ENCODE peak calls at places on chromosomes 7 and 10, in eight cellular contexts. U is naive B cell; S is stimulated activated CD8-positive, alpha-beta memory T cell treated with anti-CD3 and anti-CD28 coated beads, Interleukin-15, amount 100 ng/mL, for 48 hours; E is AG09309; M is T-helper 9 cell; Y is H9; F is GM13976; N is neural progenitor cell. Z is an unnamed sample.

GRCh38 chr10:106338486-106338885 is 826.0 kb downstream of the SORCS1 start:
- DNase-seq in U (no peak), S (no peak), E (no peak), M (no peak), Y (no peak), F (no peak), N (peak; percentile 12), Z (no peak)

GRCh38 chr10:128000660-128001059 is 93.8 kb downstream of the PTPRE start:
- DNase-seq in U (no peak), S (no peak), E (no peak), M (no peak), Y (no peak), F (no peak), N (no peak), Z (no peak)

GRCh38 chr10:121355161-121355560 is 243.1 kb downstream of the FGFR2 start:
- DNase-seq in U (no peak), S (no peak), E (no peak), M (no peak), Y (no peak), F (no peak), N (no peak), Z (no peak)

GRCh38 chr7:81264116-81264515 is 345.3 kb upstream of the SEMA3C start:
- DNase-seq in U (no peak), S (no peak), E (no peak), M (no peak), Y (no peak), F (no peak), N (no peak), Z (no peak)

GRCh38 chr7:121620953-121621606 is 225.0 kb upstream of the FAM3C start:
- DNase-seq in U (no peak), S (no peak), E (no peak), M (no peak), Y (peak; percentile 63), F (no peak), N (peak; percentile 70), Z (no peak)

GRCh38 chr10:131280101-131280500 is 31.4 kb downstream of the TCERG1L start:
- DNase-seq in U (no peak), S (no peak), E (no peak), M (no peak), Y (no peak), F (no peak), N (no peak), Z (no peak)

GRCh38 chr10:97763411-97763810 is 8.4 kb downstream of the SFRP5 start:
- DNase-seq in U (no peak), S (no peak), E (no peak), M (no peak), Y (no peak), F (no peak), N (no peak), Z (peak; percentile 25)

GRCh38 chr10:50510517-50511473 is 113.0 kb downstream of the SGMS1 start:
- DNase-seq in U (no peak), S (no peak), E (no peak), M (no peak), Y (no peak), F (no peak), N (no peak), Z (no peak)

GRCh38 chr7:81669476-81670105 is 100.3 kb downstream of the HGF start:
- DNase-seq in U (no peak), S (no peak), E (no peak), M (no peak), Y (no peak), F (no peak), N (no peak), Z (no peak)

GRCh38 chr10:68156373-68157185 is 47.3 kb downstream of the MYPN start:
- DNase-seq in U (peak; percentile 40), S (peak; percentile 5), E (no peak), M (peak; percentile 53), Y (peak; percentile 42), F (peak; percentile 50), N (peak; percentile 62), Z (no peak)

GRCh38 chr7:16688249-16688648 is 42.3 kb downstream of the BZW2 start:
- DNase-seq in U (no peak), S (no peak), E (no peak), M (no peak), Y (no peak), F (no peak), N (no peak), Z (no peak)

GRCh38 chr10:56449770-56450169 is 88.7 kb upstream of the ZWINT start:
- DNase-seq in U (no peak), S (no peak), E (no peak), M (no peak), Y (no peak), F (no peak), N (no peak), Z (no peak)

GRCh38 chr10:110165867-110166266 is 41.5 kb upstream of the MXI1 start:
- DNase-seq in U (no peak), S (no peak), E (no peak), M (no peak), Y (peak; percentile 26), F (no peak), N (no peak), Z (no peak)

GRCh38 chr10:126135177-126135576 is 238.8 kb downstream of the FANK1 start:
- DNase-seq in U (no peak), S (no peak), E (no peak), M (no peak), Y (no peak), F (no peak), N (peak; percentile 52), Z (no peak)

GRCh38 chr7:108310351-108310750 is 145.9 kb downstream of the NRCAM start:
- DNase-seq in U (no peak), S (no peak), E (no peak), M (no peak), Y (no peak), F (no peak), N (no peak), Z (no peak)

GRCh38 chr7:28346972-28347371 is 65.3 kb upstream of the CREB5 start:
- DNase-seq in U (no peak), S (no peak), E (peak; percentile 14), M (no peak), Y (no peak), F (no peak), N (no peak), Z (no peak)

GRCh38 chr10:112539340-112539739 is 92.3 kb downstream of the VTI1A start:
- DNase-seq in U (no peak), S (no peak), E (no peak), M (no peak), Y (no peak), F (no peak), N (no peak), Z (no peak)

GRCh38 chr7:50068026-50068425 is 25.0 kb downstream of the ZPBP start:
- DNase-seq in U (peak; percentile 13), S (no peak), E (no peak), M (no peak), Y (no peak), F (no peak), N (peak; percentile 4), Z (no peak)

GRCh38 chr10:97924678-97925077 is 75.0 kb downstream of the GOLGA7B start:
- DNase-seq in U (no peak), S (no peak), E (no peak), M (no peak), Y (no peak), F (no peak), N (no peak), Z (no peak)

GRCh38 chr10:101032637-101033201 is 1.7 kb downstream of the SFXN3 start:
- DNase-seq in U (no peak), S (peak; percentile 55), E (no peak), M (peak; percentile 36), Y (no peak), F (no peak), N (peak; percentile 61), Z (no peak)

GRCh38 chr10:112981553-112981952 is 31.5 kb downstream of the TCF7L2 start:
- DNase-seq in U (peak; percentile 61), S (peak; percentile 12), E (peak; percentile 41), M (no peak), Y (no peak), F (peak; percentile 66), N (no peak), Z (no peak)

GRCh38 chr10:123254287-123254858 is 100.2 kb downstream of the BUB3 start:
- DNase-seq in U (no peak), S (no peak), E (no peak), M (no peak), Y (no peak), F (no peak), N (no peak), Z (no peak)

GRCh38 chr10:63260103-63260859 is 127.2 kb downstream of the NRBF2 start:
- DNase-seq in U (no peak), S (no peak), E (no peak), M (no peak), Y (no peak), F (no peak), N (no peak), Z (no peak)

GRCh38 chr7:75915416-75916156 is 631 bp downstream of the POR start:
- DNase-seq in U (peak; percentile 25), S (no peak), E (no peak), M (peak; percentile 10), Y (no peak), F (peak; percentile 58), N (peak; percentile 20), Z (no peak)

GRCh38 chr7:36082910-36083309 is 70.1 kb upstream of the EEPD1 start:
- DNase-seq in U (no peak), S (no peak), E (no peak), M (no peak), Y (peak; percentile 50), F (no peak), N (peak; percentile 31), Z (no peak)

GRCh38 chr7:30091431-30092386 is 43.1 kb upstream of the MTURN start:
- DNase-seq in U (no peak), S (no peak), E (peak; percentile 77), M (no peak), Y (no peak), F (no peak), N (no peak), Z (no peak)

GRCh38 chr7:107035446-107035845 is 9.1 kb upstream of the PRKAR2B start:
- DNase-seq in U (no peak), S (no peak), E (peak; percentile 57), M (no peak), Y (no peak), F (no peak), N (no peak), Z (no peak)

GRCh38 chr10:123517901-123518300 is 148.3 kb upstream of the GPR26 start:
- DNase-seq in U (no peak), S (no peak), E (no peak), M (no peak), Y (no peak), F (no peak), N (no peak), Z (no peak)

GRCh38 chr7:101164071-101164840 is 1.1 kb downstream of the VGF start:
- DNase-seq in U (no peak), S (no peak), E (no peak), M (no peak), Y (peak; percentile 82), F (no peak), N (peak; percentile 89), Z (no peak)

Z was measured in Right ventricle myocardium inferior.